ENCODE peak calls at places on chromosomes 3 and 15, in six cellular contexts. One of them, this sample, is unnamed.

GRCh38 chr15:99371180-99372103 is 120.2 kb downstream of the LRRC28 start:
- DNase-seq in GM23248: peak
- DNase-seq in endothelial cell of umbilical vein: peak
- DNase-seq in NT2/D1: no peak
- DNase-seq in mammary epithelial cell: peak
- DNase-seq in kidney: no peak
- DNase-seq in this sample: no peak

GRCh38 chr3:74661672-74662071 is 47.2 kb upstream of the CNTN3 start:
- DNase-seq in GM23248: no peak
- DNase-seq in endothelial cell of umbilical vein: no peak
- DNase-seq in NT2/D1: no peak
- DNase-seq in mammary epithelial cell: no peak
- DNase-seq in kidney: no peak
- DNase-seq in this sample: no peak

GRCh38 chr3:150357923-150358322 is 50.2 kb upstream of the TSC22D2 start:
- DNase-seq in GM23248: no peak
- DNase-seq in endothelial cell of umbilical vein: no peak
- DNase-seq in NT2/D1: no peak
- DNase-seq in mammary epithelial cell: no peak
- DNase-seq in kidney: no peak
- DNase-seq in this sample: no peak

GRCh38 chr3:101643861-101644613 is 32.9 kb downstream of the ZBTB11 start:
- DNase-seq in GM23248: peak
- DNase-seq in endothelial cell of umbilical vein: peak
- DNase-seq in NT2/D1: no peak
- DNase-seq in mammary epithelial cell: peak
- DNase-seq in kidney: no peak
- DNase-seq in this sample: no peak

GRCh38 chr15:33059184-33059583 is 135.3 kb downstream of the FMN1 start:
- DNase-seq in GM23248: peak
- DNase-seq in endothelial cell of umbilical vein: peak
- DNase-seq in NT2/D1: no peak
- DNase-seq in mammary epithelial cell: no peak
- DNase-seq in kidney: no peak
- DNase-seq in this sample: no peak

GRCh38 chr3:129577925-129578742 is 28.3 kb downstream of the PLXND1 start:
- DNase-seq in GM23248: no peak
- DNase-seq in endothelial cell of umbilical vein: no peak
- DNase-seq in NT2/D1: no peak
- DNase-seq in mammary epithelial cell: no peak
- DNase-seq in kidney: no peak
- DNase-seq in this sample: no peak

GRCh38 chr3:31523543-31523942 is 9.2 kb upstream of the STT3B start:
- DNase-seq in GM23248: no peak
- DNase-seq in endothelial cell of umbilical vein: no peak
- DNase-seq in NT2/D1: no peak
- DNase-seq in mammary epithelial cell: no peak
- DNase-seq in kidney: no peak
- DNase-seq in this sample: no peak

GRCh38 chr3:88410259-88410658 is 260.5 kb downstream of the C3orf38 start:
- DNase-seq in GM23248: no peak
- DNase-seq in endothelial cell of umbilical vein: no peak
- DNase-seq in NT2/D1: no peak
- DNase-seq in mammary epithelial cell: no peak
- DNase-seq in kidney: no peak
- DNase-seq in this sample: no peak

GRCh38 chr15:99099661-99100060 is 5.2 kb upstream of the SYNM start:
- DNase-seq in GM23248: no peak
- DNase-seq in endothelial cell of umbilical vein: no peak
- DNase-seq in NT2/D1: no peak
- DNase-seq in mammary epithelial cell: no peak
- DNase-seq in kidney: peak
- DNase-seq in this sample: no peak

GRCh38 chr3:156677536-156677935 is 3.1 kb downstream of the TIPARP start:
- DNase-seq in GM23248: peak
- DNase-seq in endothelial cell of umbilical vein: no peak
- DNase-seq in NT2/D1: no peak
- DNase-seq in mammary epithelial cell: no peak
- DNase-seq in kidney: no peak
- DNase-seq in this sample: no peak

GRCh38 chr15:59886476-59886875 is 117.6 kb upstream of the FOXB1 start:
- DNase-seq in GM23248: no peak
- DNase-seq in endothelial cell of umbilical vein: no peak
- DNase-seq in NT2/D1: no peak
- DNase-seq in mammary epithelial cell: no peak
- DNase-seq in kidney: no peak
- DNase-seq in this sample: no peak

GRCh38 chr3:168152149-168152548 is 56.4 kb upstream of the GOLIM4 start:
- DNase-seq in GM23248: no peak
- DNase-seq in endothelial cell of umbilical vein: no peak
- DNase-seq in NT2/D1: no peak
- DNase-seq in mammary epithelial cell: no peak
- DNase-seq in kidney: no peak
- DNase-seq in this sample: no peak

GRCh38 chr15:101810451-101810850 is 1.6 kb upstream of the OR4F15 start:
- DNase-seq in GM23248: no peak
- DNase-seq in endothelial cell of umbilical vein: no peak
- DNase-seq in NT2/D1: no peak
- DNase-seq in mammary epithelial cell: no peak
- DNase-seq in kidney: no peak
- DNase-seq in this sample: no peak
- H3K9ac ChIP-seq in GM23248: no peak
- H3K9ac ChIP-seq in endothelial cell of umbilical vein: no peak
- H3K9ac ChIP-seq in NT2/D1: no peak
- H3K9ac ChIP-seq in mammary epithelial cell: no peak
- H3K9ac ChIP-seq in kidney: no peak
- H3K9ac ChIP-seq in this sample: no peak

GRCh38 chr15:65055201-65055870 is 10.1 kb downstream of the SLC51B start:
- DNase-seq in GM23248: peak
- DNase-seq in endothelial cell of umbilical vein: no peak
- DNase-seq in NT2/D1: no peak
- DNase-seq in mammary epithelial cell: no peak
- DNase-seq in kidney: no peak
- DNase-seq in this sample: no peak

GRCh38 chr15:65057549-65057940 is 10.2 kb downstream of the RASL12 start:
- DNase-seq in GM23248: no peak
- DNase-seq in endothelial cell of umbilical vein: no peak
- DNase-seq in NT2/D1: no peak
- DNase-seq in mammary epithelial cell: no peak
- DNase-seq in kidney: no peak
- DNase-seq in this sample: no peak

GRCh38 chr15:65056106-65056505 is 10.9 kb downstream of the SLC51B start:
- DNase-seq in GM23248: no peak
- DNase-seq in endothelial cell of umbilical vein: no peak
- DNase-seq in NT2/D1: no peak
- DNase-seq in mammary epithelial cell: no peak
- DNase-seq in kidney: no peak
- DNase-seq in this sample: no peak

GRCh38 chr15:65058394-65059368 is 9.1 kb downstream of the RASL12 start:
- DNase-seq in GM23248: no peak
- DNase-seq in endothelial cell of umbilical vein: no peak
- DNase-seq in NT2/D1: no peak
- DNase-seq in mammary epithelial cell: no peak
- DNase-seq in kidney: no peak
- DNase-seq in this sample: no peak

GRCh38 chr15:65056868-65057548 is 10.8 kb downstream of the RASL12 start:
- DNase-seq in GM23248: no peak
- DNase-seq in endothelial cell of umbilical vein: no peak
- DNase-seq in NT2/D1: no peak
- DNase-seq in mammary epithelial cell: peak
- DNase-seq in kidney: peak
- DNase-seq in this sample: no peak
- H3K9ac ChIP-seq in GM23248: no peak
- H3K9ac ChIP-seq in endothelial cell of umbilical vein: no peak
- H3K9ac ChIP-seq in NT2/D1: no peak
- H3K9ac ChIP-seq in mammary epithelial cell: no peak
- H3K9ac ChIP-seq in kidney: no peak
- H3K9ac ChIP-seq in this sample: no peak

GRCh38 chr3:50323092-50323600 is 601 bp upstream of the HYAL2 start:
- DNase-seq in GM23248: no peak
- DNase-seq in endothelial cell of umbilical vein: peak
- DNase-seq in NT2/D1: no peak
- DNase-seq in mammary epithelial cell: no peak
- DNase-seq in kidney: no peak
- DNase-seq in this sample: no peak

GRCh38 chr3:50321146-50321843 is 1.2 kb downstream of the HYAL2 start:
- DNase-seq in GM23248: peak
- DNase-seq in endothelial cell of umbilical vein: peak
- DNase-seq in NT2/D1: peak
- DNase-seq in mammary epithelial cell: peak
- DNase-seq in kidney: peak
- DNase-seq in this sample: peak

GRCh38 chr3:50323614-50324199 is 1.2 kb upstream of the HYAL2 start:
- DNase-seq in GM23248: no peak
- DNase-seq in endothelial cell of umbilical vein: peak
- DNase-seq in NT2/D1: no peak
- DNase-seq in mammary epithelial cell: no peak
- DNase-seq in kidney: no peak
- DNase-seq in this sample: no peak

GRCh38 chr3:50321844-50322385 is 630 bp downstream of the HYAL2 start:
- DNase-seq in GM23248: no peak
- DNase-seq in endothelial cell of umbilical vein: no peak
- DNase-seq in NT2/D1: no peak
- DNase-seq in mammary epithelial cell: no peak
- DNase-seq in kidney: no peak
- DNase-seq in this sample: no peak

GRCh38 chr3:50322386-50323091 is at the start of gene HYAL2:
- DNase-seq in GM23248: no peak
- DNase-seq in endothelial cell of umbilical vein: peak
- DNase-seq in NT2/D1: no peak
- DNase-seq in mammary epithelial cell: no peak
- DNase-seq in kidney: peak
- DNase-seq in this sample: peak
- H3K9ac ChIP-seq in GM23248: peak
- H3K9ac ChIP-seq in endothelial cell of umbilical vein: peak
- H3K9ac ChIP-seq in NT2/D1: peak
- H3K9ac ChIP-seq in mammary epithelial cell: peak
- H3K9ac ChIP-seq in kidney: peak
- H3K9ac ChIP-seq in this sample: peak

GRCh38 chr15:52529289-52529929 is 729 bp upstream of the MYO5A start:
- DNase-seq in GM23248: no peak
- DNase-seq in endothelial cell of umbilical vein: no peak
- DNase-seq in NT2/D1: no peak
- DNase-seq in mammary epithelial cell: no peak
- DNase-seq in kidney: no peak
- DNase-seq in this sample: no peak

GRCh38 chr15:52527898-52528464 is 699 bp downstream of the MYO5A start:
- DNase-seq in GM23248: peak
- DNase-seq in endothelial cell of umbilical vein: peak
- DNase-seq in NT2/D1: no peak
- DNase-seq in mammary epithelial cell: peak
- DNase-seq in kidney: no peak
- DNase-seq in this sample: no peak

GRCh38 chr15:52529940-52530339 is 1.3 kb upstream of the MYO5A start:
- DNase-seq in GM23248: no peak
- DNase-seq in endothelial cell of umbilical vein: no peak
- DNase-seq in NT2/D1: no peak
- DNase-seq in mammary epithelial cell: no peak
- DNase-seq in kidney: no peak
- DNase-seq in this sample: no peak

GRCh38 chr15:52527196-52527897 is 1.3 kb downstream of the MYO5A start:
- DNase-seq in GM23248: no peak
- DNase-seq in endothelial cell of umbilical vein: peak
- DNase-seq in NT2/D1: no peak
- DNase-seq in mammary epithelial cell: no peak
- DNase-seq in kidney: no peak
- DNase-seq in this sample: no peak

GRCh38 chr15:52528465-52529288 is at the start of gene MYO5A:
- DNase-seq in GM23248: peak
- DNase-seq in endothelial cell of umbilical vein: peak
- DNase-seq in NT2/D1: peak
- DNase-seq in mammary epithelial cell: peak
- DNase-seq in kidney: peak
- DNase-seq in this sample: peak
- H3K9ac ChIP-seq in GM23248: peak
- H3K9ac ChIP-seq in endothelial cell of umbilical vein: peak
- H3K9ac ChIP-seq in NT2/D1: peak
- H3K9ac ChIP-seq in mammary epithelial cell: peak
- H3K9ac ChIP-seq in kidney: peak
- H3K9ac ChIP-seq in this sample: peak

DNA sequence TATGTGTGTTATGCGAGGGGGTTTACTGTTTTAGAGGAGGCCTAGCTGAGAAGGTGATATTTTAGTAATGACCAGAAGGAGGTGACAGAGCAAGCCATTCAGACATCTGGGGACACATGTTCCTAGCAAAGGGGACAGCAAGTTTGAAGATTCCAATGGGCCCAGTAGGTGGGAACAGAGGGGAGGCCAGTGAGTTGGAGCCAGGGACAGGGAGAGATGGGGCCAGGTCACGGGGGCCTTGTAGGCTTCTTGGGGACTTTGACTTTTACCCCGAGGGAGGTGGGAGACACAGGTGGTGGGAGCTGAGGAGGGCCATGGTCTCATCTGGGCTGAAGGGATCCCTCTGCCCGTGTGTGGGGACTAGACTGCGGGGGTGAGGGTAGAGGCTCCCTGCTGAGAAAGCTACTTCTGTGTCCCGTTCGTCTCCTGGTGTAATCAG is 72.5 kb downstream of the MGLL start:
- DNase-seq in GM23248: no peak
- DNase-seq in endothelial cell of umbilical vein: no peak
- DNase-seq in NT2/D1: no peak
- DNase-seq in mammary epithelial cell: no peak
- DNase-seq in kidney: no peak
- DNase-seq in this sample: no peak
- H3K9ac ChIP-seq in GM23248: peak
- H3K9ac ChIP-seq in endothelial cell of umbilical vein: no peak
- H3K9ac ChIP-seq in NT2/D1: no peak
- H3K9ac ChIP-seq in mammary epithelial cell: peak
- H3K9ac ChIP-seq in kidney: no peak
- H3K9ac ChIP-seq in this sample: no peak

GRCh38 chr3:13215940-13216546 is 142.8 kb upstream of the IQSEC1 start:
- DNase-seq in GM23248: peak
- DNase-seq in endothelial cell of umbilical vein: no peak
- DNase-seq in NT2/D1: no peak
- DNase-seq in mammary epithelial cell: peak
- DNase-seq in kidney: peak
- DNase-seq in this sample: no peak
- H3K9ac ChIP-seq in GM23248: no peak
- H3K9ac ChIP-seq in endothelial cell of umbilical vein: no peak
- H3K9ac ChIP-seq in NT2/D1: no peak
- H3K9ac ChIP-seq in mammary epithelial cell: no peak
- H3K9ac ChIP-seq in kidney: no peak
- H3K9ac ChIP-seq in this sample: no peak